ENCODE peak calls at places on chromosome 14, in four cellular contexts. C is GM20000, I is nephron progenitor cell, P is heart right ventricle. R is an unnamed sample.

GRCh38 chr14:36690301-36691020 is 28.8 kb downstream of the PAX9 start:
- DNase-seq in C (no peak), P (no peak), I (no peak), R (no peak)

GRCh38 chr14:103905861-103906456 is 22.3 kb upstream of the TDRD9 start:
- DNase-seq in I (peak; percentile 43), P (no peak), C (no peak), R (no peak)

GRCh38 chr14:68947802-68948201 is 31.3 kb downstream of the ACTN1 start:
- DNase-seq in I (no peak), P (peak; percentile 86), C (no peak), R (no peak)

GRCh38 chr14:101460986-101461750 is 100.1 kb upstream of the DIO3 start:
- DNase-seq in I (no peak), C (no peak), P (no peak), R (no peak)

GRCh38 chr14:88790501-88791251 is 2.1 kb downstream of the EML5 start:
- DNase-seq in C (no peak), P (no peak), I (no peak), R (no peak)

GRCh38 chr14:94522115-94522724 is 13.0 kb upstream of the SERPINA12 start:
- DNase-seq in P (no peak), C (no peak), I (no peak), R (no peak)

GRCh38 chr14:85195872-85196477 is 334.0 kb upstream of the FLRT2 start:
- DNase-seq in C (no peak), I (no peak), P (no peak), R (no peak)

GRCh38 chr14:103846569-103847438 is 571 bp downstream of the PPP1R13B start:
- DNase-seq in I (peak; percentile 30), C (peak; percentile 78), P (peak; percentile 47), R (peak; percentile 27)

GRCh38 chr14:86826641-86827040 is 1166.3 kb downstream of the GALC start:
- DNase-seq in I (no peak), C (no peak), P (no peak), R (no peak)

GRCh38 chr14:51460051-51460450 is 191.7 kb upstream of the FRMD6 start:
- DNase-seq in I (no peak), C (no peak), P (no peak), R (no peak)

GRCh38 chr14:69077841-69078240 is 75.1 kb downstream of the DCAF5 start:
- DNase-seq in P (no peak), C (no peak), I (no peak), R (no peak)

GRCh38 chr14:74239848-74240793 is 872 bp downstream of the VSX2 start:
- DNase-seq in P (no peak), I (peak; percentile 34), C (peak; percentile 60), R (no peak)

GRCh38 chr14:53948181-53948884 is 8.3 kb downstream of the BMP4 start:
- DNase-seq in I (no peak), P (no peak), C (no peak), R (no peak)

GRCh38 chr14:33950320-33951182 is at the start of gene EGLN3:
- DNase-seq in I (peak; percentile 96), P (peak; percentile 90), C (peak; percentile 88), R (peak; percentile 79)

GRCh38 chr14:59199205-59199604 is 10.7 kb downstream of the DAAM1 start:
- DNase-seq in P (no peak), C (no peak), I (no peak), R (no peak)

GRCh38 chr14:87975636-87976035 is 17.3 kb downstream of the GALC start:
- DNase-seq in I (no peak), C (no peak), P (no peak), R (no peak)